ENCODE peak calls at places on chromosomes 7 and 10, in four cellular contexts. V is OCI-LY7, N is astrocyte, B is fibroblast of lung. D is an unnamed sample. For H3K36me3, the result is how much of the 10 kb centered on the place peaks cover.

GRCh38 chr10:1579671-1580070 is 157.7 kb downstream of the ADARB2 start:
- DNase-seq in V (no peak), N (no peak), B (no peak), D (no peak)

GRCh38 chr7:115198143-115198542 is 276.2 kb downstream of the MDFIC start:
- DNase-seq in V (no peak), N (peak), B (peak), D (no peak)

GRCh38 chr10:92110039-92110794 is 180.7 kb downstream of the CPEB3 start:
- DNase-seq in V (no peak), N (peak), B (peak), D (no peak)

GRCh38 chr7:98687331-98687863 is 70.3 kb downstream of the NPTX2 start:
- DNase-seq in V (no peak), N (no peak), B (no peak), D (no peak)

GRCh38 chr7:111164442-111164841 is 73.5 kb downstream of the LRRN3 start:
- DNase-seq in V (no peak), N (no peak), B (no peak), D (no peak)

GRCh38 chr10:30996481-30996980 is 35.1 kb downstream of the ZNF438 start:
- DNase-seq in V (no peak), N (no peak), B (no peak), D (no peak)

GRCh38 chr10:688621-689426 is 644 bp downstream of the DIP2C start:
- DNase-seq in V (no peak), N (no peak), B (peak), D (no peak)

GRCh38 chr10:118900617-118901016 is 128.9 kb upstream of the NANOS1 start:
- DNase-seq in V (no peak), N (no peak), B (no peak), D (no peak)

GRCh38 chr7:24668922-24669635 is 88.2 kb downstream of the GSDME start:
- DNase-seq in V (no peak), N (peak), B (peak), D (no peak)

GRCh38 chr10:122164028-122164601 is 107.0 kb upstream of the BTBD16 start:
- DNase-seq in V (no peak), N (peak), B (peak), D (no peak)

GRCh38 chr7:4845740-4846142 is 16.1 kb downstream of the PAPOLB start:
- DNase-seq in V (no peak), N (no peak), B (no peak), D (no peak)

GRCh38 chr7:50197547-50197946 is 104.5 kb upstream of the ZPBP start:
- DNase-seq in V (no peak), N (no peak), B (no peak), D (no peak)

GRCh38 chr10:104931723-104932122 is 290.6 kb downstream of the SORCS3 start:
- DNase-seq in V (no peak), N (no peak), B (no peak), D (no peak)

GRCh38 chr10:101091546-101092290 is 29.9 kb downstream of the KAZALD1 start:
- DNase-seq in V (no peak), N (no peak), B (no peak), D (no peak)

GRCh38 chr10:99678921-99679320 is 19.6 kb downstream of the ENTPD7 start:
- DNase-seq in V (no peak), N (no peak), B (no peak), D (no peak)
- H3K4me3 ChIP-seq in V (no peak), N (no peak), B (no peak), D (no peak)

DNA sequence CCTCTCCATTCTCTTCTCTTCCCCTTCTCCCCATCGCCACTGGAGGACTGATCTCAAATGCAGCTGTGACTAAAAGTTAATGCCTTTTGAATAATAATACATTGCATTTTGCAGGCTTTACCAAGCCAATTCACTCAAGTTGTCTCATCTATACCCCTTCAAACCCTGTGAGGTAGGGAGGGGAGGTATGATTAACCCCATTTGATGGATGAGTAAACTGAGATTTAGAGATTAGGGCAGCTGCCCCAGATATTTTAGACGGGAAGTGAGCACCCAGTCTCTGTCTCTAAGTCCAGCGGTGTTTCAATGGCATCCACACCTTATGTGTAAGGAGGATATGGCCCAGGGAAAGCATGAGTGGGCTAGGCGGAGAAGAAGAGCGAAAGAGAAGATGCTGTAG is 1.1 kb downstream of the CPA5 start:
- DNase-seq in V (no peak), N (no peak), B (no peak), D (no peak)
- H2AFZ ChIP-seq in V (no peak), N (no peak), B (no peak), D (no peak)

GRCh38 chr7:2544541-2545188 is 10.7 kb downstream of the BRAT1 start:
- DNase-seq in V (no peak), N (no peak), B (no peak), D (no peak)
- H3K36me3 ChIP-seq in V (half or more), N (under half), B (under half), D (under half)

GRCh38 chr7:151013728-151014497 is 10.4 kb downstream of the ATG9B start:
- DNase-seq in V (no peak), N (peak), B (peak), D (peak)
- H3K4me3 ChIP-seq in V (no peak), N (peak), B (no peak), D (peak)

GRCh38 chr10:86688398-86688921 is 20.1 kb downstream of the LDB3 start:
- DNase-seq in V (peak), N (peak), B (peak), D (peak)
- H2AFZ ChIP-seq in V (no peak), N (no peak), B (peak), D (no peak)

DNA sequence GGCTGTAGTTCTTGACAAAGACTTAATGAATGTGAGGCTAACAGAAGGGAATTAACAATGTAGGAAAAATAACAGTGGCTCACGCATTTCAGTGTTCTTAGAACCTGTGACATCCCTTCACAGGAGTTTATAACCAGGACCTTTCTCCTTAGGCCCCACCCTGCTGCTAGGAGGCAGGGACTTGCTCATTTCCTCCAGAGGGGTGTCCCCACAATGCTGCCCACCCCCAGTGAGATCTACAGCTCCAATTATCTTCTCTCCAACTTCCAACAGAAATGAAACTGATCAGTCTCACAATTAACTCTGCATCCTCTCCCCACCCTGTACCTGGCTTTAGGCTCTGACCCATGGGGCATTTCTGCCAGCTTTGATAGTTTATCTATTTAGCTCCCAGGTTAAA is 64.9 kb downstream of the HERPUD2 start:
- DNase-seq in V (no peak), N (no peak), B (no peak), D (no peak)
- H3K36me3 ChIP-seq in V (under half), N (under half), B (under half), D (under half)

GRCh38 chr7:140404565-140405080 is 765 bp downstream of the RAB19 start:
- DNase-seq in V (no peak), N (peak), B (peak), D (no peak)
- H3K4me3 ChIP-seq in V (no peak), N (no peak), B (no peak), D (peak)

DNA sequence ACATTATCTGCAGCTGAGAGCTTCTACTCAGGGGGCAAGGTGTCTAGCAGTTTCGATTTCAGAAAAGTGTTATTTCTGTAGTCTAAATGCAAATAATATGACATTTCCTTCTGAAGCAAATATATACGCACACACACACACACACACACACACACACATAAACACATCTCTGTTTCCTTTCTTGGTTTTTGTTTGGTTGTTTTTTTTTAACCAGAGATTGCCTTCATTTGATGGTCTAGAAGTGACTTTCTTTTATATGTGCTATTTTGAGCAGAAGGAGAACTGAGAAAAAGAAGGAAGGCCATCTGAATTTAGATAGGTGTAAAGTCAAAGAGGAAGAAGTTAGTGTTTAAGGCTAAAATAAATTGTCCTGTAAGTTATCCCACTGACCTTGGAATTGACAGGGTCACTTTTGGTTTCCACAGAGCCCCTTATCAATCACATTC is 142.2 kb downstream of the TRIL start:
- DNase-seq in V (peak), N (no peak), B (no peak), D (peak)
- H2AFZ ChIP-seq in V (no peak), N (no peak), B (no peak), D (no peak)

GRCh38 chr7:23133797-23134196 is 28.2 kb downstream of the KLHL7 start:
- DNase-seq in V (no peak), N (no peak), B (no peak), D (no peak)

GRCh38 chr7:23123465-23123864 is 17.9 kb downstream of the KLHL7 start:
- DNase-seq in V (no peak), N (no peak), B (no peak), D (no peak)

DNA sequence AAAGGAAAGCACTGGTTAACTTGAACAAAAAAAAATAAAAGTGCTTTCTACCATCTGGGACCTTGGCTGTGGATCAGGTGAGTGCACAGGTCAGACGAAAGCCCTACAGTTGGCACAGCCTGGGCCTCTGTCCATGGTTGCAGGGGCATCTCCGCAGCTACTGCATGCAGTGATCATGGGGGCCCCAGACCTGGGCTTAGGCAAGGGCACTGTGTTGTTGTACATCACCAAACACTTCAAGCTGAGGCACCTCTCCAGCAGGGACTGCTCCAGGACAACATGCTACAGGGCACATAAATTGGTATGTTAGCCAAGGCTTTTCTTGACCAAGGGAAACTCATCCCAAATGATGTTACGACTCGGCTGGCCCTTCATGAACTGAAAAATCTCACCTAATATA is 23.5 kb downstream of the KLHL7 start:
- DNase-seq in V (no peak), N (no peak), B (no peak), D (no peak)
- H3K36me3 ChIP-seq in V (under half), N (under half), B (under half), D (under half)

GRCh38 chr7:72098812-72099211 is 313.3 kb downstream of the CALN1 start:
- DNase-seq in V (no peak), N (no peak), B (no peak), D (no peak)

GRCh38 chr7:72101444-72101843 is 310.7 kb downstream of the CALN1 start:
- DNase-seq in V (no peak), N (no peak), B (no peak), D (no peak)

DNA sequence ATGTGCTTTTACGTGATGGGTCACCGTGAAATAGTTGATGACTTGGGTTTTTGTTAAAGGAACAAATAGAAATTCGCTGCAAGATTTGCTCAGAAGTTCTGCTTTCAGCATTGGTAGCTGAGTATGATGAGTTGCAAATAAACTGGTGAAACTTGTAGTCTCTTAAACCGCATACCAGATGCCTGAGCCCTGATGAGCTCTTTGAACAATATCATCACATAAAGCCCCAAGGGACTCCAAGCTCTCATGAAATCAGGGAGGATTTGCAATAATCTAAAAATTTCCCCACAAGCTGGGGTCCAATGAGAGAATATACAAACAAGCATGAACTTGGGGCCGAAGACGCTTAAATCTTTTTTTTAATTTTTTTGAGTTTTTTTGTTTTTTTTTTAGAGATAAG is 312.4 kb downstream of the CALN1 start:
- DNase-seq in V (no peak), N (no peak), B (no peak), D (no peak)
- H3K4me3 ChIP-seq in V (no peak), N (no peak), B (no peak), D (no peak)